ENCODE peak calls at places on chromosomes 6 and 20, in ten cellular contexts. L, T, P, U, Z, Q, F, D, K and E are unnamed samples.
A peak's percentile ranks its signal among the peaks of the same experiment; 100 is the strongest.

GRCh38 chr20:55528482-55528881 is 476.8 kb downstream of the CBLN4 start:
- DNase-seq in L (no peak), T (no peak), P (no peak), U (no peak), Z (no peak), Q (no peak), F (no peak), D (no peak), K (no peak), E (no peak)

GRCh38 chr20:63542696-63543095 is 4.9 kb downstream of the SRMS start:
- DNase-seq in L (no peak), T (no peak), P (no peak), U (no peak), Z (no peak), Q (no peak), F (no peak), D (no peak), K (no peak), E (no peak)

GRCh38 chr6:48765352-48765961 is 654.5 kb upstream of the PTCHD4 start:
- DNase-seq in L (no peak), T (no peak), P (no peak), U (no peak), Z (peak; percentile 80), Q (no peak), F (peak; percentile 35), D (peak; percentile 26), K (peak; percentile 83), E (no peak)

GRCh38 chr20:57920971-57921370 is 211.2 kb upstream of the PMEPA1 start:
- DNase-seq in L (no peak), T (no peak), P (no peak), U (no peak), Z (no peak), Q (no peak), F (no peak), D (no peak), K (no peak), E (no peak)

GRCh38 chr20:36717657-36718056 is 28.2 kb downstream of the NDRG3 start:
- DNase-seq in L (no peak), T (no peak), P (no peak), U (no peak), Z (peak; percentile 18), Q (no peak), F (no peak), D (no peak), K (peak; percentile 8), E (no peak)

GRCh38 chr20:23419995-23420901 is 1.0 kb downstream of the NAPB start:
- DNase-seq in L (peak; percentile 83), T (peak; percentile 25), P (peak; percentile 45), U (peak; percentile 37), Z (peak; percentile 76), Q (peak; percentile 51), F (peak; percentile 46), D (peak; percentile 80), K (peak; percentile 65), E (peak; percentile 35)

GRCh38 chr6:74991573-74992332 is 214.1 kb downstream of the COL12A1 start:
- DNase-seq in L (no peak), T (no peak), P (no peak), U (no peak), Z (peak; percentile 35), Q (no peak), F (no peak), D (no peak), K (peak; percentile 62), E (no peak)

GRCh38 chr20:62566266-62566665 is 76.0 kb upstream of the SLCO4A1 start:
- DNase-seq in L (no peak), T (no peak), P (no peak), U (no peak), Z (no peak), Q (no peak), F (no peak), D (no peak), K (no peak), E (no peak)

GRCh38 chr6:161578478-161578877 is 304.6 kb upstream of the AGPAT4 start:
- DNase-seq in L (no peak), T (no peak), P (no peak), U (no peak), Z (no peak), Q (no peak), F (no peak), D (no peak), K (no peak), E (no peak)